ENCODE peak calls at places on chromosomes 11 and 22, in seven cellular contexts. Y, D, C, G, M, Q and F are unnamed samples.

GRCh38 chr11:67271548-67272284 is 5.4 kb downstream of the GRK2 start:
- DNase-seq in Y (no peak), D (no peak), C (no peak), G (peak; percentile 53), M (no peak), Q (peak; percentile 43), F (no peak)

GRCh38 chr11:2293396-2294339 is 8.1 kb downstream of the C11orf21 start:
- DNase-seq in Y (no peak), D (peak; percentile 25), C (no peak), G (no peak), M (no peak), Q (peak; percentile 35), F (no peak)

GRCh38 chr11:121873770-121874169 is 242.2 kb downstream of the BLID start:
- DNase-seq in Y (no peak), D (no peak), C (no peak), G (no peak), M (no peak), Q (no peak), F (no peak)

GRCh38 chr22:20060700-20061480 is 19.2 kb upstream of the DGCR8 start:
- DNase-seq in Y (no peak), D (no peak), C (no peak), G (no peak), M (no peak), Q (no peak), F (no peak)

GRCh38 chr11:103773059-103773458 is 263.4 kb upstream of the DDI1 start:
- DNase-seq in Y (no peak), D (no peak), C (no peak), G (no peak), M (peak; percentile 83), Q (no peak), F (no peak)

GRCh38 chr11:293852-294661 is 5.1 kb downstream of the PGGHG start:
- DNase-seq in Y (no peak), D (no peak), C (no peak), G (peak; percentile 76), M (no peak), Q (no peak), F (no peak)

GRCh38 chr22:45864959-45865496 is 111.9 kb downstream of the WNT7B start:
- DNase-seq in Y (no peak), D (peak; percentile 13), C (no peak), G (peak; percentile 28), M (no peak), Q (no peak), F (peak; percentile 32)

GRCh38 chr11:42098075-42098474 is 638.6 kb upstream of the LRRC4C start:
- DNase-seq in Y (no peak), D (no peak), C (no peak), G (no peak), M (no peak), Q (no peak), F (no peak)

GRCh38 chr22:20319041-20319744 is 667 bp downstream of the DGCR6L start:
- DNase-seq in Y (no peak), D (peak; percentile 24), C (peak; percentile 4), G (no peak), M (no peak), Q (no peak), F (peak; percentile 58)

GRCh38 chr11:9137293-9138132 is 46.1 kb upstream of the SCUBE2 start:
- DNase-seq in Y (peak; percentile 8), D (peak; percentile 84), C (peak; percentile 75), G (peak; percentile 93), M (peak; percentile 69), Q (peak; percentile 71), F (no peak)

GRCh38 chr11:64754919-64755662 is 4.7 kb downstream of the PYGM start:
- DNase-seq in Y (no peak), D (no peak), C (no peak), G (no peak), M (no peak), Q (no peak), F (no peak)

GRCh38 chr22:30605449-30606110 is 1.4 kb upstream of the TCN2 start:
- DNase-seq in Y (no peak), D (peak; percentile 63), C (peak; percentile 21), G (no peak), M (peak; percentile 25), Q (peak; percentile 58), F (no peak)

GRCh38 chr11:7905961-7906429 is 25.1 kb downstream of the OR10A6 start:
- DNase-seq in Y (no peak), D (peak; percentile 40), C (peak; percentile 10), G (no peak), M (no peak), Q (no peak), F (no peak)

GRCh38 chr11:70246196-70246595 is 24.3 kb upstream of the PPFIA1 start:
- DNase-seq in Y (no peak), D (no peak), C (no peak), G (no peak), M (peak; percentile 68), Q (no peak), F (no peak)

GRCh38 chr11:72727521-72727920 is 24.7 kb downstream of the ARAP1 start:
- DNase-seq in Y (no peak), D (no peak), C (no peak), G (no peak), M (no peak), Q (no peak), F (no peak)

GRCh38 chr22:36762687-36763260 is 13.1 kb downstream of the IFT27 start:
- DNase-seq in Y (no peak), D (no peak), C (no peak), G (peak; percentile 85), M (peak; percentile 68), Q (no peak), F (no peak)

GRCh38 chr11:87290304-87290922 is 252.7 kb downstream of the TMEM135 start:
- DNase-seq in Y (no peak), D (no peak), C (no peak), G (no peak), M (peak; percentile 64), Q (no peak), F (no peak)

GRCh38 chr11:72875736-72876135 is 61.5 kb downstream of the ATG16L2 start:
- DNase-seq in Y (no peak), D (no peak), C (no peak), G (no peak), M (no peak), Q (no peak), F (no peak)

GRCh38 chr11:64285885-64286800 is 495 bp downstream of the GPR137 start:
- DNase-seq in Y (no peak), D (no peak), C (no peak), G (no peak), M (no peak), Q (peak; percentile 80), F (no peak)

GRCh38 chr22:29050457-29050856 is 11.2 kb downstream of the C22orf31 start:
- DNase-seq in Y (no peak), D (no peak), C (no peak), G (peak; percentile 73), M (no peak), Q (no peak), F (no peak)
- H3K4me1 ChIP-seq in Y (no peaks in the 10 kb centered on the region), D (no peaks in the 10 kb centered on the region), C (no peaks in the 10 kb centered on the region), G (no peaks in the 10 kb centered on the region), M (no peaks in the 10 kb centered on the region), Q (no peaks in the 10 kb centered on the region), F (no peaks in the 10 kb centered on the region)

DNA sequence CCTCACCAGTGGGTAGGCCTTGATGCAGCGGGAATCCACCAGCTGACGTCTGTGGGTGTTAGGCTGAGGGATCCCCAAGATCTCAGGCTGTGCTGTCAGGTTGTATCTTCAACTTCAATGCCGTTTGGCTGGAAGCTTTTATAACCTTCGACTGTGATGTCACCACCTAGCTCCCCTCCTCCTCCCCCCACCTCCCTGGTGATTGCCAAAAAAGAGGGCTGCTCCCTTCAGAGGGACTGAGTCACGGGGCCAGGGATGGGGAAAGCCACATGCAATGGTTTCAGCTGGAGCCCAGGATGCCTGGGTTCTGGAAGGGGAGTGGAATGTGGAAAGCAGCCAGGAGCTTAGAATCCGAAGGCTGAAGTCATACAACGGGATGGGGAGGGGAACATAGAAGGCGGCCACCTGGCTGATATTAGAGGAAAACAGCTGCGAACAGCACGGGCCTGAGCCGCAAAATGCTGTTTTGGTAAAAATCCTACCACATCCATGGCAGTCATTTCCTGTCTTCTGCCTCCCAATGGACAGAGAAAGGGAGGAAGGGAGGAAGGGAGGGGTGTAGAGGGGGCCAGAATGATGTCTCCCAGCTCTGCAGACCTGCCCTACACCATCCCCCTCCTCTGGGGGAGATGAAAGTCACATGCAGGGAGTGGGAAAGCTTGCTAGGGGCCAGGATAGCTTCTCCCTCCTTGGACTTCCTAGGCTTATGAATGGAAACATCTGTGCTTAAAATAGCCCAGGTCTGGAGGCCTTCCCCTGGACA is at the start of gene LRRN4CL:
- DNase-seq in Y (no peak), D (peak; percentile 36), C (no peak), G (no peak), M (peak; percentile 86), Q (no peak), F (peak; percentile 98)
- TF ChIP-seq POLR2A in Y (peak; percentile 43), D (no peak), C (no peak), G (no peak), M (no peak), Q (no peak), F (peak; percentile 82)

DNA sequence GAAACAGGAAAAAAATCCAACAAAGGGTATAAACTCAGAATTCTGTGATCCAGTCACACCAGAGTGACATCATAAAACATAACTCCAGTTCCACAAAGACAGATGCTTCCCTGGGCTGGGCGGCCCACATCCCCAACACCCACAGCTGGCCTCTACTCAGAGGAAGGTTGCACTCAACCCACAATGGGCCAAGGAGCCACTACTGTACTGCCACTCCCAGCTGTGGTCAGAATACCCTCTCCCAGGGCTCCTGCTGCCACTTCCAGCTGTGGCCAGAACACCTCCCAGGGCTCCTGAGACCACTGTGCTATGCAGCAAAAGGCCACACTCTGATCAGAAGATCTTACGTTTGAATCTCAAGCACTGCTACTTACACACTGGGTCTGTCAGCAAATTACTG is 18.3 kb downstream of the SMCO4 start:
- DNase-seq in Y (no peak), D (no peak), C (no peak), G (no peak), M (no peak), Q (no peak), F (no peak)
- H3K27ac ChIP-seq in Y (no peak overlapping the region), D (no peak overlapping the region), C (peak overlapping the region; percentile 1), G (peak overlapping the region; percentile 65), M (no peak overlapping the region), Q (peak overlapping the region; percentile 61), F (no peak overlapping the region)

DNA sequence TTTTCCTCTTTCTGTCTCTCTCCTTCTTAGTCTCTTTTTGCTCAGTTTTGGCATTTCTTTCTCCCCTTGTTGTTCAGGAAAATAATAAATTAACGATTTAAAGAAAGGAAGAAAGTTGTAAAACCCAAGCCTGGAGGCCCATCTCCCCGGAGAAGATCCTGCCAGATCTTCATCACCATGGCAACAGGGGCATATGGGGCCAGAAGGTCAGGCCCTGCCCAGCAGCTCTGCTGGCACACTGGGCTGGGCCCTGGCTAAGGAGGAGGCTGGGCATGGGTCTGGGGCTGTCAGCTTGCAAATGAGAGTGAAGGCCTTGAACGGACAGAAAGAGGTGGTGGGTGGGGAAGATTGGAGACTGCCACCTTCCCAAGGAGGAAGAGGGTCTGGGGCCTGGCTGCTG is 2.8 kb downstream of the LRRC10B start:
- DNase-seq in Y (no peak), D (no peak), C (no peak), G (no peak), M (no peak), Q (no peak), F (no peak)
- H3K4me1 ChIP-seq in Y (peaks cover 14% of the 10 kb centered on the region), D (peaks cover 21% of the 10 kb centered on the region), C (peaks cover 6% of the 10 kb centered on the region), G (peaks cover 31% of the 10 kb centered on the region), M (no peaks in the 10 kb centered on the region), Q (no peaks in the 10 kb centered on the region), F (peaks cover 19% of the 10 kb centered on the region)